ENCODE peak calls at places on chromosomes 1 and 21, in eight cellular contexts. T, W, M, P, Q, U, D and S are unnamed samples.

GRCh38 chr1:117571496-117571895 is 34.4 kb upstream of the TENT5C start:
- DNase-seq in T (no peak), W (no peak), M (no peak), P (no peak), Q (no peak), U (no peak), D (no peak), S (no peak)

GRCh38 chr1:46523556-46524443 is 27.6 kb downstream of the KNCN start:
- DNase-seq in T (no peak), W (no peak), M (no peak), P (no peak), Q (no peak), U (no peak), D (no peak), S (no peak)

GRCh38 chr1:62295921-62296451 is 23.2 kb downstream of the KANK4 start:
- DNase-seq in T (no peak), W (no peak), M (peak; percentile 77), P (no peak), Q (no peak), U (no peak), D (no peak), S (no peak)

GRCh38 chr1:167173516-167174184 is 47.0 kb upstream of the POU2F1 start:
- DNase-seq in T (no peak), W (no peak), M (peak; percentile 64), P (no peak), Q (peak; percentile 60), U (no peak), D (no peak), S (no peak)

GRCh38 chr21:38811257-38811656 is 5.5 kb downstream of the ETS2 start:
- DNase-seq in T (no peak), W (peak; percentile 35), M (peak; percentile 97), P (no peak), Q (no peak), U (no peak), D (no peak), S (peak; percentile 43)

GRCh38 chr1:109371271-109371739 is 26.4 kb downstream of the SORT1 start:
- DNase-seq in T (peak; percentile 27), W (no peak), M (peak; percentile 71), P (no peak), Q (no peak), U (no peak), D (peak; percentile 11), S (no peak)

GRCh38 chr1:225565845-225566244 is 87.1 kb downstream of the ENAH start:
- DNase-seq in T (no peak), W (no peak), M (no peak), P (no peak), Q (no peak), U (no peak), D (no peak), S (no peak)

GRCh38 chr1:17881761-17882160 is 126.6 kb downstream of the ACTL8 start:
- DNase-seq in T (no peak), W (no peak), M (no peak), P (peak; percentile 30), Q (no peak), U (no peak), D (no peak), S (no peak)

GRCh38 chr1:246748867-246749266 is 24.7 kb downstream of the SCCPDH start:
- DNase-seq in T (no peak), W (no peak), M (no peak), P (no peak), Q (no peak), U (no peak), D (no peak), S (no peak)

GRCh38 chr1:67560580-67561285 is 124.3 kb upstream of the GADD45A start:
- DNase-seq in T (no peak), W (no peak), M (no peak), P (no peak), Q (no peak), U (no peak), D (no peak), S (no peak)
- H3K4me1 ChIP-seq in T (no peaks in the 10 kb centered on the region), W (peaks cover 30% of the 10 kb centered on the region), M (peaks cover 9% of the 10 kb centered on the region), P (peaks cover 6% of the 10 kb centered on the region), Q (peaks cover 32% of the 10 kb centered on the region), U (peaks cover 8% of the 10 kb centered on the region), D (peaks cover 20% of the 10 kb centered on the region), S (peaks cover 48% of the 10 kb centered on the region)

DNA sequence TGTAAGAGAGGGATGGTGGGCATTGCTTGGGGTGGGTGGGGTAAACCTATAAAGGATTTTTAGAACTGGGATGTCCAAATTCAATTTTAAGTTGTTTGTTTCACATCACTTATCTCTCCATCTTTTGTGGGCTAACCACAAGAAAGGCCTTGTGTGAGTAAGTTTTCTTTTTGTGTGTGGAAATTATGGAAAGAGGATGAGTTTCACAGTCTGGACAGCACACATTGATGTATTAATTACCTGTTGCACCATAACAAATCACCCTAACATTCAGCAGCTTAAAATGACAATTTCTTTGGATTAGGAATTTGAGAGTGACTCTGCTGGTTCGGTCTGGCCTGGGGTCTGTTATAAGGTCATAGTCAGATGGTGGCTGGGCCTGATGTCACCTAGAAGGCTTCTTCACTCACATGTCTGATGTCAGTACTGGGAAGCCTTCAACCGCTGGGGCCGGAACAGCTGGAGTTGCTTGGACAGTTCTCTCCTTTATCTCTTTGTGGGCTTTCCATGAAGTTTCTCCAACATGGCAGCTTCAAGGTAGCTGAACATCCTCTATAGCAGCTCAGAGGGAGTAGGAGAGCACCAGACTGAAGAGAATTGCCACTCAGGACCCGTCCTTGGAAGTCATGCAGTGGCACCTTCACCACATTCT is 2.0 kb upstream of the COL9A2 start:
- DNase-seq in T (no peak), W (no peak), M (no peak), P (no peak), Q (no peak), U (no peak), D (no peak), S (no peak)
- H3K4me3 ChIP-seq in T (no peak overlapping the region), W (no peak overlapping the region), M (no peak overlapping the region), P (no peak overlapping the region), Q (no peak overlapping the region), U (no peak overlapping the region), D (no peak overlapping the region), S (no peak overlapping the region)

GRCh38 chr1:3623441-3624150 is 1.2 kb upstream of the TPRG1L start:
- DNase-seq in T (no peak), W (no peak), M (no peak), P (no peak), Q (no peak), U (no peak), D (no peak), S (no peak)
- H3K27ac ChIP-seq in T (peak overlapping the region; percentile 75), W (peak overlapping the region; percentile 81), M (no peak overlapping the region), P (no peak overlapping the region), Q (peak overlapping the region; percentile 41), U (no peak overlapping the region), D (no peak overlapping the region), S (no peak overlapping the region)

DNA sequence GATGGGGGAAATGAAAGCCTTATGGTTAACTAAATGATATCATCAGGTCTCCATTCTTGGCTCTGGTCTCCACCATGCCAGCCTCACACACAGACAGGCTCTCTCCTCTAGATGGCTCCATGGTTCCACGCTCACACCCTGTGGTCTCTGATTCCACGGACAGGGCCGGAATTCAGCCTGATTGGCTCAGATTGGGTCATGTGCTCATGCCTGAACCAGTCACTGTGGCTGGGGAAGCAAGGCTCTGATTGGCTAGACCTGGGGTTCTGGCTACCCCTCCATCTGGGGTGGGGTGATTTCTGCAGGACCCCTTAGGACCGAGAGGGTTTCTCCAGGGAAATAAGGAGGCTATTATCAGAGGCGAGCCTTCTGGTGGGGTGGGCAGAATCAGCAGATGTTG is 277.0 kb downstream of the PTPRU start:
- DNase-seq in T (no peak), W (peak; percentile 57), M (peak; percentile 65), P (peak; percentile 66), Q (peak; percentile 84), U (peak; percentile 21), D (peak; percentile 32), S (peak; percentile 23)
- H3K4me1 ChIP-seq in T (no peaks in the 10 kb centered on the region), W (no peaks in the 10 kb centered on the region), M (no peaks in the 10 kb centered on the region), P (no peaks in the 10 kb centered on the region), Q (no peaks in the 10 kb centered on the region), U (no peaks in the 10 kb centered on the region), D (no peaks in the 10 kb centered on the region), S (no peaks in the 10 kb centered on the region)

DNA sequence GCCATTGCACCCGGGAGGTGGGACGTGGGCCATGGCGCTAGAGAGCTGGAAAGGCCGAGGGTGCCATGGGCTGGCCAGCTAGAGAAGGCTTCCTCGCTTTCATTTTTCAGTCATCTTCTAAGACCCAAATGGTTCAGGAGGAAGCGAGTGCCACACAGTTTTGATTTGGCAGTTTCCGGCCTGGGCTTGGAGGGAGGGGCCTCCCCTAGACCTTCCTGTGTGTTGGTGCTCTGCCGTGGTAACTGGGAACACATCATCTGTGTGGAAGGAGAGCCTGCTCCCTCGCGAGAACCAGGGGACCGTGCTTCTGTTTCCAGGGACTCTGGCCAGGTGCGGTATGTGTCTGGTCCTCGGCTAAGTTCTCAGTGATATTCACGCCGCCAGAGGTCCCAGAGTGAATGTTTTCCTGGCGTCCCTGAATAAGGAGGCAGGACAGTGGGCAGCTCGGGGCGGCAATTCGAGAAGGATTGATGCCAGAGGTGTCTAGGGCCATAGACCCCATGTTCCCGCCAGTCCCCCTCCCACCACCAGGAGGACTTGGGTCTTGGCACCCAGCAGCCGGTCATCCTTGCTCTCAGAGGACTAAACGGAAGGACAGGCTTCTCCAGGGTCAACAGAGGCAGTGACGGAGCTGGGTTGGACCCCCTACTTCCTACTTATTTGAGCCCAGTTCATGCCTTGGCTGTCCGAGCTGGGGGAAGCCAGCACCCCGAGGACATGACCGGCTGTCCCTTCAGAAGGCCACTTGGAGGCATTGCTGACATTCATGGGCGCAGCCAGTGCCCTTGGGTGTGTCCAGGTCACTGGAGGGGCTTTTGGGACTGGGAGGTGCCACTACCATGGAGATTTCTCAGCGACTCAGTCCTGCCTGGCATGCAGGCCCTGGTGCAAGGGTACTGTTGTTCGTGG is 2.7 kb upstream of the NPHP4 start:
- DNase-seq in T (no peak), W (no peak), M (no peak), P (peak; percentile 39), Q (no peak), U (no peak), D (peak; percentile 77), S (no peak)
- H3K4me3 ChIP-seq in T (no peak overlapping the region), W (no peak overlapping the region), M (no peak overlapping the region), P (no peak overlapping the region), Q (no peak overlapping the region), U (no peak overlapping the region), D (peak overlapping the region; percentile 93), S (no peak overlapping the region)

DNA sequence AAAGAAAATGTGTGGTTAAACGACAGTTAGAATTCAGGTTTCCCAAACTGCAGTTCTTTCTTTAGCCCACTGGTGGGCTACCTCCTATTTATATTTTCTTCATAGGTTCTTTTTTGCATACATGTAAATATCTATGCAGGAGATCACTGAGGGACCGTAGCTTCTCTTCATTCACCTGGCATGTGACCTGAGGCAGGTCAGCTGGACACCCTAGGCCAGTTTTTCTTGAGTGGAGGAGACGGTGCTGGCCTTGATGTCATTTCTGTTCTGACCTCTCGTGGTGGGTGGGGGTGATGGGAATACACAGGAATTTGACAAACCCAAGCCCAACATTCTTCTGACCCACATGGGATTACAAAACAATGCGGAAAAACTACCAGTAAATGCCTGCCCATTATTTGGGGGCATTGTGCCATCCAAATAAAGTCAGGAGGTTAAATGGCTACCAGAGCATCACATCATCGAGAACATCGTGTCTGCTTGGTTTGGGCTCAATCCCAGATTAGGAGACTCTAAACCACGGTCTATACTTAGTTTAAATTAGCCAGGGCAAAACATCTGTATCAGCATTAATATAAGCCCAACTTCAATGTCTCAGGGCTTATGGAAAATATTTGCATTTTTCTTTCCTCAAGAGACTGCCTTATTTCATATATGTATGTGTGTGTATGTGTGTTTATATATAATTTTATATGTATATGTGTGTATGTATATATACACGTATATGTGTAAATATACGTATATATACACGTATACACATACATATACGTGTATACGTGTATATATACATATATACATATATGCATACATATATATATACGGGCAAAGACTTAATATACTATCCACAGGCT is 7.4 kb upstream of the IRF2BP2 start:
- DNase-seq in T (no peak), W (no peak), M (peak; percentile 77), P (no peak), Q (no peak), U (no peak), D (no peak), S (peak; percentile 65)
- H3K27ac ChIP-seq in T (peak overlapping the region; percentile 61), W (peak overlapping the region; percentile 96), M (peak overlapping the region; percentile 92), P (peak overlapping the region; percentile 96), Q (no peak overlapping the region), U (peak overlapping the region; percentile 25), D (no peak overlapping the region), S (peak overlapping the region; percentile 69)